ENCODE peak calls at places on chromosome 6, in four cellular contexts. E is transverse colon, K is K562, P is A549. B is an unnamed sample.
A peak's percentile ranks its signal among the peaks of the same experiment; 100 is the strongest.

GRCh38 chr6:53877151-53877550 is 82.3 kb downstream of the LRRC1 start:
- DNase-seq in E (no peak), K (no peak), P (no peak), B (no peak)

GRCh38 chr6:56772737-56773184 is 130.1 kb upstream of the DST start:
- DNase-seq in E (no peak), K (no peak), P (peak; percentile 16), B (peak; percentile 78)

GRCh38 chr6:26087284-26088115 is at the start of gene HFE:
- DNase-seq in E (peak; percentile 57), K (peak; percentile 71), P (peak; percentile 24), B (peak; percentile 81)

GRCh38 chr6:131631625-131632284 is 3.7 kb upstream of the MED23 start:
- DNase-seq in E (no peak), K (no peak), P (no peak), B (no peak)

GRCh38 chr6:4518506-4518905 is 257.7 kb upstream of the CDYL start:
- DNase-seq in E (no peak), K (no peak), P (peak; percentile 54), B (no peak)

GRCh38 chr6:2773450-2773849 is 8.3 kb downstream of the WRNIP1 start:
- DNase-seq in E (no peak), K (no peak), P (no peak), B (no peak)

GRCh38 chr6:53796451-53796780 is 1.6 kb downstream of the LRRC1 start:
- DNase-seq in E (no peak), K (no peak), P (no peak), B (no peak)

GRCh38 chr6:112044196-112044595 is 9.7 kb upstream of the CCN6 start:
- DNase-seq in E (no peak), K (no peak), P (no peak), B (no peak)

GRCh38 chr6:35220711-35221110 is 7.0 kb downstream of the SCUBE3 start:
- DNase-seq in E (no peak), K (no peak), P (no peak), B (no peak)

GRCh38 chr6:30211899-30212298 is 1.3 kb downstream of the TRIM26 start:
- DNase-seq in E (no peak), K (no peak), P (no peak), B (no peak)

GRCh38 chr6:100300221-100300736 is 164.4 kb downstream of the SIM1 start:
- DNase-seq in E (no peak), K (no peak), P (peak; percentile 59), B (no peak)

GRCh38 chr6:18155273-18155863 is at the start of gene KDM1B:
- DNase-seq in E (peak; percentile 99), K (peak; percentile 100), P (peak; percentile 89), B (peak; percentile 99)
- TF ChIP-seq EP300 in E (no peak), K (no peak), P (no peak), B (no peak)

GRCh38 chr6:297571-298232 is 5.4 kb downstream of the DUSP22 start:
- DNase-seq in E (no peak), K (no peak), P (no peak), B (no peak)
- H3K27ac ChIP-seq in E (peak overlapping the region; percentile 18), K (no peak overlapping the region), P (no peak overlapping the region), B (no peak overlapping the region)

GRCh38 chr6:106882133-106882532 is 92.4 kb downstream of the CD24 start:
- DNase-seq in E (no peak), K (no peak), P (no peak), B (no peak)
- H3K4me1 ChIP-seq in E (no peaks in the 10 kb centered on the region), K (peaks cover 3% of the 10 kb centered on the region), P (peaks cover 24% of the 10 kb centered on the region), B (no peaks in the 10 kb centered on the region)

GRCh38 chr6:151257984-151258445 is 18.2 kb downstream of the AKAP12 start:
- DNase-seq in E (no peak), K (no peak), P (no peak), B (no peak)
- TF ChIP-seq EP300 in E (no peak), K (no peak), P (no peak), B (no peak)

DNA sequence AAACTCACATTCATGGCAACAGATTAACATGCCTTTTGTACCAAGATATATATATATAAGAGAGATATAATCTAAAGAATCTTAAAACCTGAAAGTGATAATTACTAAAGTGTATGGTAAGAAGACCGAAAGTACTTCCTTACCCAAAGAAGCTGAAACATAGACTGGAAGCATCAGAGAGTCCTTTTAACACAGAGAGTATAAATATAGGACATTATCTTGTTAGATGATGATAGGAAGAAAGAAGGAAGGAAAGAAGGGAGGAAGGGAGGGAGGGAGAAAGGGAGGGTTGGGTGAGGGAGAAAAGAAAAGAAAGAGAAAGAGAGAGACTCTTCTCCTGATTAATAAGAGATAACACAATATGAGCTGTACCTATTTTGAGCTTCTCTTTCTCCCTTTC is 68.2 kb downstream of the PHIP start:
- DNase-seq in E (no peak), K (no peak), P (no peak), B (no peak)
- H3K27ac ChIP-seq in E (no peak overlapping the region), K (no peak overlapping the region), P (no peak overlapping the region), B (no peak overlapping the region)

DNA sequence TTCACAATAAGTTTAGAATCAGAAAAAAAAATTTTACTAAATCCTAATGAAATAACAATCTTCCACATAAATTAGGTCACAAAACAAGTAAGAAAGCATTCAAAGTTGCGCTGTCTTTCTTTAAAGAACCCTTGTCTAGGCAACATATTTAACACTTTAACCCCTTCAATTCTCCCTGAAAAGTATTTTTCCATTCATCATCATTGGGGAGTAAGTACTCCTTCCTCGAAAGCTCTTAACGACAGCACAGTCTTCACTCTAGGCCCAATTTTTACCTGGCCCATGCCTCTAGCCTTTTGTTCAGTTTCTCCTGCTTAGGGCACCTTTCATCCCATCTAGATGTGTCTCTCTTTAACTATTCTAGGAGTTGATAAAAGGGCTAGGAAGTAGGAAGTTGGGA is 2.6 kb downstream of the TSPYL1 start:
- DNase-seq in E (no peak), K (no peak), P (no peak), B (no peak)
- H3K4me1 ChIP-seq in E (peaks cover 3% of the 10 kb centered on the region), K (peaks cover 20% of the 10 kb centered on the region), P (peaks cover 36% of the 10 kb centered on the region), B (peaks cover 56% of the 10 kb centered on the region)

DNA sequence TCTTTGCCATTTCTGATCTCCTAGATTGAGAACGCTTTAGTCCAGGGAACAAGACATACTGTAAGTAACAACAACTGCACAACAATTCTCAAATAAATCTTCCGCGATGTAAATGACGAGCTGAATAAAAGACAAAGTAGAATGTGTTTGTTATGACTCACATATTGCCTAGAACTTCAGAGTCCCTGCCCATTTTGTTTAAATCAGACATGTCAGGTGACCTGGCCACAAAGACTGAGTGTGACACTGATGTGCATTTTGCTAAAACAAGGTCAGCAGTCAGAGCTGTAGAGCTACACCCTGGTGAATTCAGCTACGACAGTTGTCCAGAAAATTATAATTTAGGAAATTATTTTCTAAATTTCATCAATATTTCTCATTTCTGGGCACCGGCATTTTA is 156.7 kb upstream of the CITED2 start:
- DNase-seq in E (peak; percentile 14), K (peak; percentile 47), P (no peak), B (no peak)
- TF ChIP-seq EP300 in E (no peak), K (no peak), P (no peak), B (no peak)

DNA sequence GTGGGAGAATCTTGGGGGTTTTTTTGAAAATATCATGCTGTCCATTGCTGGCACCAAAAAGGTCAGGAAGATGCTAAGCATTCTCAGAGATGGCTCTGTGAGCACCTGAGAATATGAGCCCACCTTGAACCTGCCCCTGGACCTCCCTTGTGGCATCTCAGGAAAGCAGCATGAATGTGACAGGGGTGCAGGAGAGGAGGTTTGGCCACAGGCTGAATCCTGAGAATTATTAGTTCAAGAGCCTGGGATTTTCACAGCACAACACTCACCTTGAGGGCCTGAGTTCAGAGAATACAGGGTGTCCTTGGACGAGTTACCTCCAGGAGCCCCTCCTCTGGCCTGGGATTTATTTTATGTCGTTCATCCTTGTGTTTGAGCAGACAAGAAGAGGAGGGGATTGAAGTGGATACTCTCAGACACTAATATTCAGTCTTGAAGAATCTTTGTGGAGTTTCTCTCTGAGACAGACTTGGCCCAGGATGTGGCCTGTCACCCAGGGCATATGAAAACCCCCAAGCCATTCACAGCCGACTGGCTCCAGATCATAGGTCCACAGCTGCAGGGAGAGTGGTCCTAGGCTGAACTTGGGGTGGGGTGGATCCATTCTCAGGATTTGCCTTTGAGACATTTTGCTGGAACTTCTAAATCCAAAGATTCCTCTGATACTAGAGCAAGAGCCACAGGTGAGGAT is 390.8 kb downstream of the RNGTT start:
- DNase-seq in E (no peak), K (no peak), P (no peak), B (no peak)
- H3K27ac ChIP-seq in E (no peak overlapping the region), K (no peak overlapping the region), P (no peak overlapping the region), B (no peak overlapping the region)

GRCh38 chr6:37208793-37209192 is 38.8 kb downstream of the PIM1 start:
- DNase-seq in E (no peak), K (no peak), P (no peak), B (no peak)
- H3K4me1 ChIP-seq in E (peaks cover 8% of the 10 kb centered on the region), K (peaks cover 54% of the 10 kb centered on the region), P (peaks cover 23% of the 10 kb centered on the region), B (no peaks in the 10 kb centered on the region)

B was measured in sigmoid colon.